ENCODE peak calls at places on chromosomes 13 and 19, in eight cellular contexts. P is DND-41; T is IMR-90; M is transverse colon; J is thoracic aorta; A is hepatocyte; G is psoas muscle; C is CD8-positive, alpha-beta memory T cell. Z is an unnamed sample. For H3K27me3, H3K4me1 and H3K36me3, the result is how much of the 10 kb centered on the place peaks cover.

GRCh38 chr13:95115525-95115924 is 185.7 kb downstream of the ABCC4 start:
- DNase-seq in T (no peak), P (no peak), C (no peak), A (peak), M (peak), J (no peak), G (no peak), Z (no peak)

GRCh38 chr19:50171752-50172151 is 8.7 kb upstream of the IZUMO2 start:
- DNase-seq in M (no peak), J (no peak), T (no peak), C (no peak), A (no peak), P (no peak), G (no peak), Z (no peak)

GRCh38 chr19:42313096-42313839 is at the start of gene TMEM145:
- DNase-seq in J (no peak), P (peak), A (peak), T (peak), M (peak), C (no peak), G (peak), Z (no peak)

GRCh38 chr19:1066748-1067340 is at the start of gene ARHGAP45:
- DNase-seq in J (no peak), P (peak), A (peak), T (no peak), C (peak), G (peak), M (peak), Z (peak)

GRCh38 chr19:7476241-7476640 is 12.6 kb downstream of the PEX11G start:
- DNase-seq in T (no peak), C (no peak), P (no peak), G (no peak), A (no peak), J (no peak), M (no peak), Z (no peak)

GRCh38 chr19:10205636-10206035 is 10.9 kb upstream of the DNMT1 start:
- DNase-seq in G (no peak), A (no peak), P (no peak), C (no peak), J (no peak), T (no peak), M (no peak), Z (no peak)

GRCh38 chr19:7738023-7738422 is 6.1 kb upstream of the CLEC4G start:
- DNase-seq in P (no peak), J (no peak), T (no peak), M (no peak), G (no peak), A (no peak), C (no peak), Z (no peak)

GRCh38 chr13:87128006-87128405 is 543.2 kb upstream of the SLITRK5 start:
- DNase-seq in G (no peak), M (no peak), C (no peak), A (no peak), T (peak), J (no peak), P (no peak), Z (no peak)

GRCh38 chr19:28691683-28692082 is 521.3 kb downstream of the UQCRFS1 start:
- DNase-seq in G (no peak), M (no peak), T (no peak), P (no peak), A (no peak), J (no peak), C (no peak), Z (no peak)

GRCh38 chr13:21326155-21327030 is 132.7 kb downstream of the ZDHHC20 start:
- DNase-seq in M (peak), G (no peak), T (peak), A (peak), P (no peak), J (no peak), C (no peak), Z (no peak)

GRCh38 chr13:33978653-33979052 is 160.7 kb downstream of the RFC3 start:
- DNase-seq in A (no peak), C (no peak), M (no peak), G (no peak), P (no peak), T (no peak), J (no peak), Z (no peak)

GRCh38 chr13:106449096-106449495 is 86.4 kb downstream of the EFNB2 start:
- DNase-seq in T (no peak), M (no peak), J (no peak), C (no peak), G (no peak), P (no peak), A (no peak), Z (no peak)

GRCh38 chr13:50136678-50137077 is 121.4 kb downstream of the KCNRG start:
- DNase-seq in T (no peak), P (no peak), J (no peak), C (no peak), G (no peak), M (no peak), A (no peak), Z (no peak)

GRCh38 chr13:50131998-50132936 is 117.0 kb downstream of the KCNRG start:
- DNase-seq in C (peak), M (no peak), P (no peak), T (no peak), G (no peak), J (no peak), A (no peak), Z (peak)

GRCh38 chr13:50132937-50133276 is 117.7 kb downstream of the KCNRG start:
- DNase-seq in P (no peak), T (no peak), A (no peak), C (peak), G (no peak), J (no peak), M (no peak), Z (no peak)

GRCh38 chr13:50130686-50131051 is 115.4 kb downstream of the KCNRG start:
- DNase-seq in M (peak), A (peak), G (no peak), C (peak), P (no peak), T (peak), J (no peak), Z (peak)

GRCh38 chr13:50133277-50133953 is 118.2 kb downstream of the KCNRG start:
- DNase-seq in C (peak), J (no peak), T (no peak), A (no peak), P (no peak), G (no peak), M (no peak), Z (no peak)
- H3K27me3 ChIP-seq in C (half or more), J (under half), T (under half), A (half or more), P (under half), G (under half), M (half or more), Z (under half)

GRCh38 chr19:4497770-4498389 is 20.4 kb downstream of the PLIN4 start:
- DNase-seq in C (no peak), T (no peak), G (no peak), A (no peak), M (no peak), J (no peak), P (no peak), Z (no peak)
- H3K4me1 ChIP-seq in C (under half), T (under half), G (under half), A (under half), M (under half), J (under half), P (under half), Z (under half)

GRCh38 chr19:19342086-19343015 is 21.7 kb downstream of the MAU2 start:
- DNase-seq in A (peak), J (no peak), P (no peak), G (peak), T (peak), M (peak), C (no peak), Z (no peak)
- H3K36me3 ChIP-seq in A (under half), J (half or more), P (half or more), G (under half), T (half or more), M (under half), C (half or more), Z (half or more)

GRCh38 chr19:5335593-5335992 is 5.0 kb downstream of the PTPRS start:
- DNase-seq in M (no peak), J (no peak), C (no peak), A (no peak), G (no peak), P (no peak), T (no peak), Z (no peak)
- H3K27me3 ChIP-seq in M (half or more), J (under half), C (under half), A (under half), G (under half), P (under half), T (under half), Z (under half)

DNA sequence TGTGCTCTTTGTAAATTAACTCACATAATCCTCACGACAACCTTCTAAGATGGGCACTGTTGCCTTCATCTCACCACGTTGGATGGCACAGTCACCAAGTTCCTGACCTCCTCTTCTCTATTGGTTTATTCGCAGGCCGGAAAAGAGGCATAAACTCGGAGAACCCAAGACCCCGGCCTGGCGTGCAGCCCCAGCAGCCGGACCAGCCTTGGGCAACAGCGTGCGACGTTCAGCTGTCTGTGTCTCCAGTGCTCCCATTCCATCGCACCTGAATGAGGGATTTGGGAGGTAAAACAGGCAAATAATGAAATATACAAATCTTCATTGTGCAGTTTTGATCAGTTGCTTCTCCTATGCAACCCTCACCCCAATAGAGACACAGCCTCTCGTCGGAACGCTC is 34.5 kb upstream of the GAS6 start:
- DNase-seq in J (no peak), C (no peak), T (no peak), P (no peak), M (no peak), A (no peak), G (no peak), Z (no peak)
- H3K4me1 ChIP-seq in J (under half), C (under half), T (under half), P (under half), M (under half), A (under half), G (under half), Z (under half)

DNA sequence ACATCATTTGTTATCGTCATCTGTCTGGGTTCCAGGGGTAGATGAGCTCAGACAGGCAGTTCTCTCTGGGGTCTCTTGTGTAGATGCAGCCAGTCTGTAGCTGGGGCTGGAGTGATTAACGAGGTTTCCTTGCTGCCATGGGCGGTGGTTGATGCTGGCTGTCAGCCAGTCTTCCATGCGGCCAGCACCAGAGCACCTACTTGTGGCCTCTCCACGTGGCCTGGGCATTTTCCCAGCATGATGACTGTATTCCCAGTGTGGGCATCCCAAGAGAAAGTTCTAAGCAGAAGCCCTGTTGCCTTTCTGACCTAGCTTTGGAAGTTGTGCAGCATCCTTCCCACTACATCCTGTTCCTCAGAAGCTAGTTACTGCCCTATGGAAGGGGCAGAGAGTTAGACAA is 10.8 kb downstream of the ERCC5 start:
- DNase-seq in C (no peak), P (no peak), J (no peak), M (no peak), T (no peak), G (peak), A (no peak), Z (no peak)
- H3K36me3 ChIP-seq in C (half or more), P (half or more), J (half or more), M (under half), T (under half), G (under half), A (under half), Z (half or more)

DNA sequence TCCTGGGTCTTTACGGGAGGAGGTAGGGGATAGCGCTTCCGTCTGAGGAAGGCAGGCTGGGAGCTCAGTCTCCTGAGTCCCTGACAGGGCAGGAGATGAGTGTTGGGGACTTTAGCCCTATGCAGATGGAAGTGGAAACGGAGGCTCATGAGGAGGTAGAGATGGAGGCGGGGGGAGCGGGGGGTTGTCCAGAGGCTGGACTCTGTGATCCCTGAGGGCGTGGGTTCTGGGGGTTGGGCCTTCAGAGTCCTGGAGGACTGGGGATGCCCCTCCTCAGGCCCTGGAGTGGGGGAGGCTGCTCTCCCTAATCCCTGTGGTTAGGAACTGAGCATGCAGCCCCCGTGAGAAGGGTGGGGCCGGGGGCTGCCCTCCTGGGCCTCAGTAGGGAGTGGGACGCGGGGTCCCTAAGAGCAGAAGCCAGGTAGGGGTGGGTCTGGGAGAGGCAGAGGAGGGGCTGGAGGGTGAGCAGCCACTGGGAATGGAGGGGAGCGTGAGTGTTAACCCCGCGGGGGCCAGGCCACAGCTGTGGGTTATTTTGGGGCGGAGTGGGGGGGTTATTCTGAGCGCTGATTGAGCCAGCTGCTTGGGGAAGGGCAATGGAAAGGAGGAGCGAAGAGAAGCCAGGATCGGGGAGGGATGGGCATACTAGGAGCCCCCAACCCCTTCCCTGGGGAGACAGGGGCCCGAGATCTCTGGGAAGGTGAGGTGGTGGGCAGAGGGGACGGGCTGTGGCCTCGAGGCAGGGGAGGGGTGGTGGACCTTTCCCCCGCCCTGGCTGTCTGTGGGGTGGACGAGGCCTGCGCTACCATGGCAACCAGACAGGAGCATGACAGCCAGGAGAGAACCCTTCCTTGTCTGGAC is 2.8 kb downstream of the GRIN2D start:
- DNase-seq in G (no peak), C (no peak), P (no peak), T (no peak), J (no peak), A (no peak), M (no peak), Z (no peak)
- H3K27me3 ChIP-seq in G (under half), C (under half), P (under half), T (half or more), J (under half), A (under half), M (half or more), Z (under half)

GRCh38 chr13:93690139-93690538 is 463.5 kb downstream of the GPC6 start:
- DNase-seq in M (no peak), T (peak), J (no peak), C (no peak), A (peak), P (peak), G (no peak), Z (no peak)
- H3K4me1 ChIP-seq in M (under half), T (under half), J (under half), C (under half), A (under half), P (under half), G (under half), Z (under half)

Z was measured in CD4-positive, alpha-beta memory T cell.